ENCODE peak calls at places on chromosomes 13 and 19, in four cellular contexts. M, H, R and N are unnamed samples.

GRCh38 chr13:19957320-19958118 is 1.0 kb upstream of the ZMYM2 start:
- DNase-seq in R (peak; percentile 94), M (no peak), H (peak; percentile 67), N (peak; percentile 56)

GRCh38 chr19:56877069-56877715 is 36.7 kb upstream of the PEG3 start:
- DNase-seq in R (no peak), M (no peak), H (no peak), N (no peak)

GRCh38 chr13:60329221-60329983 is 67.6 kb upstream of the TDRD3 start:
- DNase-seq in M (no peak), H (no peak), R (no peak), N (peak; percentile 27)

GRCh38 chr13:30234763-30235162 is 72.6 kb downstream of the KATNAL1 start:
- DNase-seq in R (no peak), H (no peak), M (no peak), N (no peak)

GRCh38 chr19:50870417-50871089 is 2.7 kb upstream of the KLK2 start:
- DNase-seq in R (no peak), H (no peak), M (no peak), N (no peak)

GRCh38 chr13:36163809-36164308 is 32.7 kb upstream of the DCLK1 start:
- DNase-seq in H (peak; percentile 51), M (no peak), R (no peak), N (peak; percentile 55)

GRCh38 chr13:35225582-35225981 is 250.9 kb downstream of the MAB21L1 start:
- DNase-seq in R (no peak), H (no peak), M (no peak), N (no peak)

GRCh38 chr13:79385694-79386093 is 20.4 kb downstream of the RBM26 start:
- DNase-seq in R (no peak), M (no peak), H (no peak), N (no peak)

GRCh38 chr13:49563513-49563912 is 21.8 kb downstream of the RCBTB1 start:
- DNase-seq in M (peak; percentile 35), R (no peak), H (no peak), N (peak; percentile 63)

GRCh38 chr13:35554972-35555623 is 78.6 kb upstream of the MAB21L1 start:
- DNase-seq in M (no peak), H (no peak), R (no peak), N (no peak)

GRCh38 chr13:63910406-63910957 is 2494.8 kb upstream of the PCDH20 start:
- DNase-seq in R (no peak), M (no peak), H (no peak), N (no peak)

GRCh38 chr19:14035706-14036105 is 4.1 kb downstream of the IL27RA start:
- DNase-seq in R (no peak), M (no peak), H (no peak), N (no peak)

GRCh38 chr19:17872251-17873001 is 681 bp downstream of the SLC5A5 start:
- DNase-seq in M (no peak), R (peak; percentile 83), H (no peak), N (no peak)

GRCh38 chr19:53455828-53456227 is 11.7 kb upstream of the ZNF813 start:
- DNase-seq in H (no peak), M (no peak), R (no peak), N (no peak)
- H3K4me3 ChIP-seq in H (no peak overlapping the region), M (no peak overlapping the region), R (no peak overlapping the region), N (no peak overlapping the region)

GRCh38 chr13:72686766-72687165 is 40.7 kb downstream of the MZT1 start:
- DNase-seq in H (no peak), M (no peak), R (no peak), N (no peak)

GRCh38 chr13:72694314-72694713 is 33.1 kb downstream of the MZT1 start:
- DNase-seq in H (no peak), R (no peak), M (no peak), N (no peak)

GRCh38 chr13:72693832-72694231 is 33.6 kb downstream of the MZT1 start:
- DNase-seq in R (no peak), H (no peak), M (no peak), N (no peak)

GRCh38 chr13:72692884-72693514 is 34.4 kb downstream of the MZT1 start:
- DNase-seq in H (no peak), M (no peak), R (no peak), N (no peak)

DNA sequence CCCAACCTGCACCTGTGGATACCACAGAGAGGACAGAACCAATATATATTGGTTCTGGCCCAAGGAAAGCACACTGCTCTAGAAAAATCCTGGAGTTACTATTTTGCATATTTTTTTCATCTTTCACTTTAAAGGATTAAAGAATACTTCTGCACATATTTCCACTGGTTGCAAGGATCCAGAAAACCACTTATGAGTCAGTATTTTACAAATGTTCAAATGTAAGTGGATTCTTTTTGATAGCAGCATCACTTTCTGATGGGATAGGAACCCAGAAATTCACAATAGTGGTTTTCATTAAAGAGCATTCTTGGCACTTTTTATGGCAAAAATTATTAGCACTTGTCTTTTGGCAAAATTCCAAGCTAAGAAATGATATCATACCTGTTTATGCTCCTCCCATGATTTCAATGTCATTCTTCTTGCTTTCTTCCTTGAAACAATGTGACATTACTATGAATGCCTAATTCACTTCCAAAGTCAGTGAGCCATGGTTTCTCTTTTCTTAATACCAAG is 38.2 kb downstream of the MZT1 start:
- DNase-seq in R (no peak), M (no peak), H (no peak), N (no peak)
- H3K4me3 ChIP-seq in R (no peak overlapping the region), M (no peak overlapping the region), H (no peak overlapping the region), N (no peak overlapping the region)

GRCh38 chr19:44498988-44499387 is 1.3 kb downstream of the ZNF180 start:
- DNase-seq in R (no peak), H (no peak), M (no peak), N (no peak)
- H3K4me3 ChIP-seq in R (peak overlapping the region; percentile 74), H (peak overlapping the region; percentile 89), M (peak overlapping the region; percentile 100), N (peak overlapping the region; percentile 96)

GRCh38 chr19:42131149-42132029 is 857 bp downstream of the POU2F2 start:
- DNase-seq in M (no peak), R (no peak), H (no peak), N (no peak)
- H3K4me3 ChIP-seq in M (no peak overlapping the region), R (peak overlapping the region; percentile 57), H (peak overlapping the region; percentile 49), N (peak overlapping the region; percentile 40)

GRCh38 chr13:42981853-42982252 is 10.2 kb downstream of the EPSTI1 start:
- DNase-seq in M (no peak), R (no peak), H (no peak), N (no peak)
- H3K4me3 ChIP-seq in M (no peak overlapping the region), R (no peak overlapping the region), H (no peak overlapping the region), N (no peak overlapping the region)

GRCh38 chr19:33800012-33800680 is 3.5 kb downstream of the KCTD15 start:
- DNase-seq in M (no peak), H (no peak), R (no peak), N (no peak)

GRCh38 chr19:33796164-33797100 is at the start of gene KCTD15:
- DNase-seq in H (peak; percentile 52), R (no peak), M (no peak), N (peak; percentile 49)

GRCh38 chr19:33799507-33799906 is 2.8 kb downstream of the KCTD15 start:
- DNase-seq in R (no peak), M (no peak), H (no peak), N (no peak)

GRCh38 chr19:33797821-33798633 is 1.4 kb downstream of the KCTD15 start:
- DNase-seq in R (no peak), M (no peak), H (peak; percentile 55), N (peak; percentile 64)

GRCh38 chr19:33798701-33799111 is 2.0 kb downstream of the KCTD15 start:
- DNase-seq in R (no peak), H (no peak), M (no peak), N (peak; percentile 58)
- H3K4me3 ChIP-seq in R (peak overlapping the region; percentile 84), H (peak overlapping the region; percentile 74), M (no peak overlapping the region), N (peak overlapping the region; percentile 78)

GRCh38 chr19:5955638-5955935 is 22.4 kb downstream of the RANBP3 start:
- DNase-seq in M (no peak), H (no peak), R (no peak), N (peak; percentile 51)

GRCh38 chr19:5952193-5953033 is 25.5 kb downstream of the RANBP3 start:
- DNase-seq in H (no peak), M (no peak), R (no peak), N (peak; percentile 29)

GRCh38 chr19:5953680-5954213 is 24.2 kb downstream of the RANBP3 start:
- DNase-seq in R (no peak), M (no peak), H (no peak), N (no peak)

GRCh38 chr19:5953034-5953589 is 24.8 kb downstream of the RANBP3 start:
- DNase-seq in M (no peak), H (no peak), R (no peak), N (peak; percentile 55)

GRCh38 chr19:5954293-5954692 is 23.6 kb downstream of the RANBP3 start:
- DNase-seq in M (no peak), H (no peak), R (no peak), N (peak; percentile 34)
- H3K4me3 ChIP-seq in M (peak overlapping the region; percentile 17), H (peak overlapping the region; percentile 8), R (no peak overlapping the region), N (no peak overlapping the region)

DNA sequence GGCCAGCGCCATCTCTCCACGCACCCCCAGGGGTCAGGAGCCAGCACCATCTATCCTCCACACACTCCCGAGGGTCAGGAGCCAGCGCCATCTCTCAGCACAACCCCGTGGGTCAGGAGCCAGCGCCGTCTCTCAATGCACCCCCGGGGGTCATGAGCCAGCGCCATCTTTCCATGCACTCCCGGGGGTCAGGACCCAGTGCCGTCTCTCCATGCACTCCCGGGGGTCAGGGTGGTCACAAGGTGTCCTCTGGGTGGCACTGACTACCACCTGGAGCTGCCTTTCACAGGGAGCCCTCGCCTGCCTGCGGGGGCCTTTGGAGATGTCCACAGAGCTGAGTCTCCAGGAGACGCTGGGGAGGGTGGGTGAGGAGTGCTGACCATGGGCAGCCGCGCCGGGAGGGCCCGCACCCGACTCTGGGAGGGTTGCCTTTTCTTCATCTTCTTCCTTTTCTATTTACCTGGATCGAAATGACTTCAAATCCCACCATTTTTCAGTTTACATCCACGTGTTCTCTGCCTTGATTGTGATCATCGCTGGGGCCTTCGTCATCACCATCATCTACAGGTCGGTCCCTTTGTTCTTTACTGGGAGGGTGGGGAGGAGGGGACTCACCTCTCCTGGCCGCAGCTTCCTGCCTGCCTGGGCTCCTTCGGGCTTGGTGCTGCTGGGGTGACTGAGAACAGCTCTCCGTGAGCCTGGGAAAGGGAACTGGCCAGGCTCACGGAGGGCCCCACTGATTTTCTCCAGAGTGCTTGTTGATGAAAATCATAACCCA is 19.1 kb downstream of the TEX29 start:
- DNase-seq in R (no peak), H (no peak), M (no peak), N (no peak)
- H3K4me3 ChIP-seq in R (no peak overlapping the region), H (no peak overlapping the region), M (no peak overlapping the region), N (no peak overlapping the region)

GRCh38 chr19:39341720-39342604 is at the start of gene SAMD4B:
- DNase-seq in H (peak; percentile 99), M (peak; percentile 65), R (peak; percentile 100), N (peak; percentile 98)

GRCh38 chr19:39342647-39343305 is 555 bp downstream of the SAMD4B start:
- DNase-seq in H (peak; percentile 41), R (no peak), M (no peak), N (no peak)

GRCh38 chr19:39349326-39349725 is 7.1 kb downstream of the SAMD4B start:
- DNase-seq in M (no peak), R (no peak), H (no peak), N (no peak)

GRCh38 chr19:39347332-39348227 is 5.4 kb downstream of the SAMD4B start:
- DNase-seq in H (no peak), M (no peak), R (no peak), N (peak; percentile 52)

DNA sequence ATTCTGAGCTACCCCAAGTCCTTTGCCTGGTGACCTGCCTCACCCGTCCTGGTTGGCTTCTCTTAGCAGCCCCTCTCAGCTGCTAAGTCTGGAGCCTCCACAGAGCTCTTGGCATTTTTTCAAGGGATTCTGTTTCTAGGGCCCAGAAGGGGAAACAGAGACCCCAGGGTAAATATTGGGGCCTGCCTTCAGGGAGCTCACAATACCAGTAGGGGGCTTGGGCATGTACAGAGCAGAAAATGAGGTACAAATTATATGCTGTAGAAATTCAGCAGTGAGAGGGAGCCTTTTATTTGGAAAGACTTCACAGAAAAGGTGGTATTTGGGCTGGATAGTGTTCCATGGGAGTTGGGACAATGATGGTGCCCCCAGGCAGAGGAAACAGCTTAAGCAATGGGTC is 3.7 kb downstream of the SAMD4B start:
- DNase-seq in M (no peak), R (no peak), H (no peak), N (no peak)
- H3K4me3 ChIP-seq in M (no peak overlapping the region), R (no peak overlapping the region), H (no peak overlapping the region), N (no peak overlapping the region)